ENCODE peak calls at places on chromosomes 6 and 20, in five cellular contexts. K, N, L, H and I are unnamed samples. For H3K4me1, the result is how much of the 10 kb centered on the place peaks cover.

GRCh38 chr6:70198825-70199224 is 104.1 kb downstream of the COL9A1 start:
- DNase-seq in L (no peak), H (no peak), N (no peak), K (no peak), I (no peak)

GRCh38 chr20:38196592-38196991 is 31.5 kb upstream of the TGM2 start:
- DNase-seq in K (peak), H (no peak), L (no peak), N (peak), I (no peak)

GRCh38 chr6:44071670-44072451 is 55.4 kb downstream of the MRPL14 start:
- DNase-seq in H (no peak), N (peak), L (no peak), K (no peak), I (no peak)

GRCh38 chr6:137216106-137216505 is 3.1 kb downstream of the IFNGR1 start:
- DNase-seq in L (no peak), H (no peak), K (no peak), N (no peak), I (no peak)

GRCh38 chr6:44041461-44042260 is 85.6 kb downstream of the MRPL14 start:
- DNase-seq in H (no peak), K (peak), L (no peak), N (peak), I (no peak)

GRCh38 chr20:11117808-11118528 is 444.2 kb upstream of the JAG1 start:
- DNase-seq in L (no peak), H (peak), N (peak), K (no peak), I (no peak)

GRCh38 chr6:56863366-56863765 is 91.5 kb upstream of the BEND6 start:
- DNase-seq in H (no peak), N (peak), L (no peak), K (no peak), I (no peak)

GRCh38 chr20:34401741-34402455 is 38.8 kb downstream of the ITCH start:
- DNase-seq in N (no peak), H (no peak), K (no peak), L (no peak), I (no peak)

GRCh38 chr20:46406986-46407670 is 713 bp upstream of the ELMO2 start:
- DNase-seq in K (peak), L (peak), N (peak), H (peak), I (peak)

GRCh38 chr6:33425668-33426577 is 6.1 kb downstream of the SYNGAP1 start:
- DNase-seq in K (peak), L (peak), N (peak), H (peak), I (peak)

GRCh38 chr6:147053311-147053921 is 150.8 kb upstream of the STXBP5 start:
- DNase-seq in K (no peak), L (no peak), H (no peak), N (no peak), I (no peak)

GRCh38 chr6:169489642-169490408 is 212.0 kb downstream of the WDR27 start:
- DNase-seq in K (no peak), N (no peak), H (no peak), L (no peak), I (no peak)

GRCh38 chr20:14622796-14623195 is 285.4 kb upstream of the FLRT3 start:
- DNase-seq in N (peak), K (no peak), L (peak), H (no peak), I (no peak)
- TF ChIP-seq CTCF in N (no peak), K (no peak), L (no peak), H (no peak), I (no peak)

GRCh38 chr6:131061771-131062160 is 1.3 kb downstream of the EPB41L2 start:
- DNase-seq in N (peak), L (no peak), H (no peak), K (no peak), I (no peak)
- H3K27ac ChIP-seq in N (no peak), L (peak), H (peak), K (peak), I (peak)

GRCh38 chr20:50436696-50437095 is 73.5 kb upstream of the PTPN1 start:
- DNase-seq in N (no peak), K (no peak), L (no peak), H (no peak), I (no peak)
- H3K4me1 ChIP-seq in N (under half), K (under half), L (under half), H (under half), I (under half)

DNA sequence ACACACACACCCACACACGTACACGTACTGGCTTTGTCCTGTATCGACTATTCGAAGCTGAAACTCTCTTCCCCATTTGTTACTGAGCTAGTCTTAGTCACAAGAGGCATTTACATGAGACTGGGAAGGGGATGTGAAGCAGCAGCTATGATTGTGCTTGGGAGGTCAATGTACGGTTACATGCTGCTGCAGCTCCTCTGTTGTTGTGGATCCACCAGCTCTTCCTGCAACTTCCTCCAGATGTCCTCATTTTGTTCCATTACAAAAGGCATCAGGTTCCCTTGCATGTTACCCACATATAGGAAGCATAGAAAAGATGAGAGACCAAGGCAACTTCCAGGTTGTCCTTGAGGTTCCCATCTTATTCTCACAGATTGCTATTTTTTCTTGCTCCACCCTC is 612.4 kb upstream of the IMPG1 start:
- DNase-seq in H (no peak), K (no peak), N (peak), L (no peak), I (no peak)
- TF ChIP-seq CTCF in H (no peak), K (no peak), N (peak), L (no peak), I (no peak)

DNA sequence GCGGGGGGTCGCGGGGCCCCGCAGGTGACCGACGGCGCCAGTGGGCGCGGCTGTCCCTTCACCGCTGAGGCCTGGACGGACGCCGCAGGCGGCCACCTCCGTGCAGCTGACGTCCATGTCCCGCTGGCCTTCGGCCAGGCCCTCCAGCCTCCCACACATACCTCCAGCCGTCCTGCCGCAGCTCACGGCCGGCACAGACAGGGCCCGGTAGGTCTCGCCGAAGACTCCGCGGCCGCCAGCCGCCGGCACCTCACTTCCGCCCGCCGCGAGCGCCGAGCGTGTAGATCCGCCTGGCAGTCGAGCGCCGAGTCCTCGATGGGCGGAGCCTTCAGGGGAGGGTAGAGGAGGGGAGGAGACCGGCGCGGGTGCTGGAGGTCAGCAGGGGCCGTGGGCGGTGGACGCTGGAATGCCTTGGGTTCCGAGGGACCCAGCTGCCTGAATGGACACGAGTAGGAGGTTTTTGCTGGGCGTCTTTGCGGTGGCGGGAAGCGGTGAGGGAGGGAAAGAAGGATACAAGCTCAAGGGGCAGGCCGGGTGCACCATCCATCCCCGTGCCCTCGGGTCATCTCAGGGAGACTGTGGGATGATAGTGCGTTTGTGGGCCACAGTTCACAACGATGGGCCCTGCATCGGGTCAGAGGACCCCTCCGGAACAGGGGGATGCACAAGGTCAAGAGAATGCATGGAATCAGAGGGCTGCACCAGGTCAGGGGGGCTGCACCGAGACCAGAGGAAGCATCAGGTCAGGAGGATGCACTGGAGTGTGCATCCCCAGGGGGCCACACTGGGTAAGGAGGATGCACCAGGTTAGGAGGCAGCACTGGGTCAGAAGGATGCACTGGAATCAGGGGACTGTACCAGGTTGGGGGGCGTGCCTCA is at the start of gene EXOC2:
- DNase-seq in H (peak), L (peak), N (peak), K (peak), I (peak)
- H3K27ac ChIP-seq in H (peak), L (peak), N (peak), K (peak), I (peak)

GRCh38 chr20:47484303-47484702 is 17.4 kb upstream of the NCOA3 start:
- DNase-seq in L (no peak), N (no peak), K (no peak), H (no peak), I (no peak)
- H3K4me1 ChIP-seq in L (under half), N (under half), K (under half), H (under half), I (under half)

GRCh38 chr20:44888226-44889103 is 3.0 kb downstream of the YWHAB start:
- DNase-seq in N (peak), K (no peak), L (no peak), H (no peak), I (no peak)
- TF ChIP-seq CTCF in N (peak), K (no peak), L (no peak), H (peak), I (no peak)

DNA sequence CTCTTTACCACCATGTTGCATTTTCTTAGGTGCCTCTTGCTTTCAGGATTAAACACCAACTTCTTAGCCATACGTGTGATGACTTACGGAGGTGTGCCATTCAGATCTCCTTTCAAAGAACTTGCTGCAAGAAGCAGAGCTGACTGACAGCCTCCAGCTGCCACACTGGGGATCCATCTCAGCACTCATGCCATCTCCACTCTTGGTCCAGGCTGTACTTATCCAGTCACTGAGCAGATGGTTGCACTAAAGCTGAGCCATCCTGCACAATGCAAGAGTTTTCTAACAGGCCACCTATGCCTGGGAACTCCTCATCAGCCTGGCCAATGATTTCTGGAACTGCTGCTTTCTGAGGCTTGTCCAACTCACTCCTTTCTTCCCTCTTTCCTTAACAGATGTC is 31.4 kb upstream of the KIF6 start:
- DNase-seq in N (no peak), L (no peak), H (no peak), K (no peak), I (no peak)
- H3K27ac ChIP-seq in N (no peak), L (no peak), H (no peak), K (no peak), I (no peak)

GRCh38 chr6:156988276-156989158 is 211.3 kb downstream of the ARID1B start:
- DNase-seq in L (no peak), H (no peak), N (peak), K (no peak), I (no peak)
- H3K4me1 ChIP-seq in L (under half), H (under half), N (under half), K (under half), I (under half)

GRCh38 chr6:128239146-128239545 is 281.3 kb downstream of the PTPRK start:
- DNase-seq in L (no peak), K (no peak), H (no peak), N (no peak), I (no peak)
- TF ChIP-seq CTCF in L (no peak), K (no peak), H (no peak), N (no peak), I (no peak)